ENCODE peak calls at places on chromosomes 2 and 18, in seven cellular contexts. M is H9, O is keratinocyte, E is MM.1S, I is IMR-90, X is right cardiac atrium, P is pancreas. W is an unnamed sample. For H3K27me3, the result is how much of the 10 kb centered on the place peaks cover.

GRCh38 chr2:143686585-143687164 is 557.5 kb downstream of the ARHGAP15 start:
- DNase-seq in M (no peak), O (no peak), E (peak), I (peak), X (no peak), P (no peak), W (peak)

GRCh38 chr2:149828506-149829210 is 241.1 kb upstream of the MMADHC start:
- DNase-seq in M (no peak), O (no peak), E (no peak), I (no peak), X (no peak), P (no peak), W (no peak)

GRCh38 chr2:20650412-20650879 is 452 bp downstream of the HS1BP3 start:
- DNase-seq in M (peak), O (no peak), E (peak), I (peak), X (peak), P (peak), W (peak)

GRCh38 chr2:177754476-177754873 is 318.1 kb downstream of the PDE11A start:
- DNase-seq in M (no peak), O (no peak), E (no peak), I (no peak), X (no peak), P (no peak), W (no peak)

GRCh38 chr2:20444113-20444992 is 2.5 kb upstream of the RHOB start:
- DNase-seq in M (no peak), O (no peak), E (no peak), I (no peak), X (no peak), P (no peak), W (peak)

GRCh38 chr2:220422676-220423075 is 795.2 kb downstream of the SLC4A3 start:
- DNase-seq in M (no peak), O (no peak), E (no peak), I (no peak), X (no peak), P (no peak), W (no peak)

GRCh38 chr18:50469380-50469781 is 90.5 kb upstream of the MAPK4 start:
- DNase-seq in M (no peak), O (no peak), E (no peak), I (no peak), X (peak), P (no peak), W (no peak)

GRCh38 chr2:73937103-73937885 is 10.6 kb downstream of the DGUOK start:
- DNase-seq in M (no peak), O (no peak), E (no peak), I (no peak), X (no peak), P (no peak), W (no peak)

GRCh38 chr2:119758881-119759450 is 756 bp upstream of the PTPN4 start:
- DNase-seq in M (no peak), O (no peak), E (no peak), I (no peak), X (no peak), P (no peak), W (no peak)

GRCh38 chr2:206804326-206804725 is 38.9 kb downstream of the FASTKD2 start:
- DNase-seq in M (peak), O (no peak), E (no peak), I (no peak), X (no peak), P (no peak), W (no peak)

GRCh38 chr18:12394428-12394827 is 13.3 kb upstream of the PRELID3A start:
- DNase-seq in M (peak), O (no peak), E (no peak), I (no peak), X (no peak), P (no peak), W (no peak)

GRCh38 chr2:195563857-195564512 is 93.0 kb upstream of the SLC39A10 start:
- DNase-seq in M (no peak), O (no peak), E (no peak), I (peak), X (no peak), P (no peak), W (no peak)

GRCh38 chr2:20350753-20351554 is at the start of gene PUM2:
- DNase-seq in M (peak), O (peak), E (peak), I (peak), X (peak), P (peak), W (peak)

GRCh38 chr18:79315589-79315988 is 80.1 kb upstream of the NFATC1 start:
- DNase-seq in M (no peak), O (no peak), E (no peak), I (no peak), X (no peak), P (no peak), W (no peak)

GRCh38 chr2:18368008-18368407 is 192.4 kb downstream of the RDH14 start:
- DNase-seq in M (no peak), O (no peak), E (peak), I (peak), X (no peak), P (no peak), W (no peak)

GRCh38 chr2:175709248-175709647 is 292.8 kb downstream of the LNPK start:
- DNase-seq in M (no peak), O (no peak), E (no peak), I (no peak), X (no peak), P (no peak), W (no peak)
- H3K27ac ChIP-seq in M (no peak), O (no peak), E (no peak), I (no peak), X (no peak), P (no peak), W (no peak)

DNA sequence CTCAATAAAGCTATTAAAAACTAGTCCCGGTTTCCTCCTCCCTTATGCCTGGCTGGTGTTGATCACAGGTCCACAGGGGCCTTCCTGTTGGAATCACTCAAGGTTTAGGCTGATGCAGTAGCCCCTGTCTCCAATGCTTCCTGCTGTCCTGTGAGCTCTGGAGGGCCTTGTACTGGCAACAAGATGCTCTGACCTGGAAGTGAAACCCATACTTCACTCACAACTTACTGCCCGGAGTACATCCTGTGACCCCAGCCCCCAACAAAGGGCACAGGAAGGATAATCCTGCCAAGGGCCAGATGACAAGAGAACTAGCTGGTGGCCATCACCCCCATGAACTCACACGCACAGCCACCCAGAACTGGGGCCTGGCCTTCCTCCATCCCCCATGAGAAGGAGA is 50.3 kb downstream of the ZBTB7C start:
- DNase-seq in M (peak), O (no peak), E (no peak), I (no peak), X (no peak), P (no peak), W (no peak)
- H3K27me3 ChIP-seq in M (under half), O (under half), E (under half), I (under half), X (under half), P (under half), W (under half)

DNA sequence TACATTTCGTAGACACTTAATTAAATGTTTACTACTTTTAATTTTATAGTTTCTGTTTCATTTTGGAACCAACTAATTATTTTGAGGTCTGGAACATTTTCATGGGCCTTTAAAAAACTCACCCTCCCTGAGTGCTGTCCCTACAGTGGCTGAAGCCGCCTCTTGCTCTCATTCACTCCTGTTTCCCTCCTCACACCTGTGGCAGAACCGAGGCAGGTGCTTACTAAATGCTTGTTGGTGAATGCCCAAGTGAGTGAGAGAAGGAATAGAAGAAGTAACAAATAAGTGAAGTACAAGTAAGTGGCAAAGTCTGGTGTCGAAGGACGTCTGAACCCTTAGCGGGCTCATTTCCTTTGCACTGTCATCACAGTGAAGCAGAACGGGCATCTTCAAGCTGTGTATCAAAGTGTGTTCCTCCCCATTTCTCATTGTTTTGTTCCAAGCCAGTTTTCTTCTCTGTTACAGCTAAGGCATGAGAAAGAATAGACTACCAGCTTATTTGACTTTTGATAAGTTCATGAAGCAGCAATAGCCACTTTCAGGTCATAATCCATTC is 135.3 kb downstream of the RHBDD1 start:
- DNase-seq in M (no peak), O (no peak), E (peak), I (no peak), X (no peak), P (no peak), W (no peak)
- H3K27ac ChIP-seq in M (no peak), O (no peak), E (peak), I (no peak), X (no peak), P (no peak), W (no peak)

GRCh38 chr2:26899500-26900164 is 51.7 kb downstream of the DPYSL5 start:
- DNase-seq in M (no peak), O (no peak), E (no peak), I (no peak), X (no peak), P (no peak), W (no peak)
- H3K27me3 ChIP-seq in M (under half), O (under half), E (under half), I (half or more), X (under half), P (under half), W (under half)

DNA sequence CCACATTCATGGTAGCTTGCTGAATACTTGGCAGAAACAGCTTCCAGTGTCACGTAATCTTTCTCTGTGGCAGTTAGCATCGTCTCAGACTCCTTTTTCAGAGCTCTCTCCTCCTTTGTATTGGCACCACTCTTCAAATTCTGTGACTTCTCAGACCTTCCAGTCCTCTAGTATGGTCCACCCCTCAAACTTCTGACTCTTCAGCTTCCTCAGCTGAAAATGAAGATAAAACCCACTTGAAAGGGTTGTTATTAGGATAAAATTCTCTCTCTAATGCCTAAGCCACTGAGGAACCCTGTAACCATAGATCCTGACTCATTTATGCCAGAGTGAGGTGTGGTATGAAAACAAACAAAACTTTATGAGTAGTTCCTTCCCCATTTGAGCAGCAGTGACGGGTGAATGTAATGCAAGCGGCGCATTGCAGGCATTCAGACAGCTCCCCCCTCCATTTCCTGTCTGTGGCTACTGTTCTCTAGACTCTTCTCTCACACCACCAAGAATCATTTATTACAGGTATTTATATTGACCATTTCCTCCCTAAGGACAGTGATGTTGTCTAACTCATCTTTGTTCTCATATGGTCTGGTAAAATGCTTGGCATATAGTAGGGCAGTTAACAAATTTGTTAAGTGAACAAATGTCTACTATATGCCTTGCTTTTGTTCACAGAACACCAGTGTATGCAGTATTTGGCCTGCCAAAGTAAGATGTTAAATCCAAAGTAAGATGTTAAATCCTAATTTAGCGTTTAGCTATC is 35.3 kb downstream of the GALNT1 start:
- DNase-seq in M (no peak), O (no peak), E (peak), I (peak), X (peak), P (no peak), W (peak)
- H3K27ac ChIP-seq in M (peak), O (no peak), E (peak), I (no peak), X (no peak), P (no peak), W (peak)

GRCh38 chr2:230991598-230991997 is 4.3 kb upstream of the SPATA3 start:
- DNase-seq in M (no peak), O (no peak), E (no peak), I (no peak), X (no peak), P (no peak), W (no peak)
- H3K27me3 ChIP-seq in M (under half), O (under half), E (under half), I (under half), X (under half), P (under half), W (under half)